ENCODE peak calls at places on chromosomes 1 and 21, in four cellular contexts. One of them, this sample, is unnamed.

GRCh38 chr1:57017201-57017600 is 51.4 kb upstream of the C8B start:
- DNase-seq in CD8-positive, alpha-beta memory T cell: no peak
- DNase-seq in fibroblast of lung: no peak
- DNase-seq in heart left ventricle: no peak
- DNase-seq in this sample: no peak

GRCh38 chr1:212481438-212481767 is 48.7 kb downstream of the NENF start:
- DNase-seq in CD8-positive, alpha-beta memory T cell: no peak
- DNase-seq in heart left ventricle: no peak
- DNase-seq in fibroblast of lung: peak; percentile 34
- DNase-seq in this sample: peak; percentile 31

GRCh38 chr1:111907321-111907720 is 82.1 kb downstream of the KCND3 start:
- DNase-seq in fibroblast of lung: no peak
- DNase-seq in CD8-positive, alpha-beta memory T cell: no peak
- DNase-seq in heart left ventricle: no peak
- DNase-seq in this sample: no peak

GRCh38 chr1:41662656-41663437 is 178.4 kb upstream of the EDN2 start:
- DNase-seq in fibroblast of lung: peak; percentile 71
- DNase-seq in heart left ventricle: peak; percentile 41
- DNase-seq in CD8-positive, alpha-beta memory T cell: peak; percentile 47
- DNase-seq in this sample: peak; percentile 64

GRCh38 chr1:65069186-65069585 is 78.8 kb upstream of the AK4 start:
- DNase-seq in fibroblast of lung: no peak
- DNase-seq in CD8-positive, alpha-beta memory T cell: no peak
- DNase-seq in heart left ventricle: no peak
- DNase-seq in this sample: no peak

GRCh38 chr21:34669149-34669879 is 520 bp downstream of the CLIC6 start:
- DNase-seq in fibroblast of lung: no peak
- DNase-seq in heart left ventricle: no peak
- DNase-seq in CD8-positive, alpha-beta memory T cell: no peak
- DNase-seq in this sample: no peak

GRCh38 chr1:26694185-26694572 is 1.6 kb upstream of the ARID1A start:
- DNase-seq in fibroblast of lung: no peak
- DNase-seq in heart left ventricle: no peak
- DNase-seq in CD8-positive, alpha-beta memory T cell: no peak
- DNase-seq in this sample: no peak

GRCh38 chr1:167317463-167317862 is 96.8 kb downstream of the POU2F1 start:
- DNase-seq in heart left ventricle: no peak
- DNase-seq in fibroblast of lung: no peak
- DNase-seq in CD8-positive, alpha-beta memory T cell: no peak
- DNase-seq in this sample: no peak

GRCh38 chr1:226408285-226409184 is 642 bp upstream of the PARP1 start:
- DNase-seq in fibroblast of lung: no peak
- DNase-seq in CD8-positive, alpha-beta memory T cell: no peak
- DNase-seq in heart left ventricle: peak; percentile 23
- DNase-seq in this sample: no peak

GRCh38 chr1:84020151-84020550 is 21.2 kb upstream of the TTLL7 start:
- DNase-seq in heart left ventricle: no peak
- DNase-seq in CD8-positive, alpha-beta memory T cell: no peak
- DNase-seq in fibroblast of lung: no peak
- DNase-seq in this sample: no peak

GRCh38 chr1:183554577-183554976 is 35.7 kb downstream of the NCF2 start:
- DNase-seq in fibroblast of lung: no peak
- DNase-seq in heart left ventricle: no peak
- DNase-seq in CD8-positive, alpha-beta memory T cell: no peak
- DNase-seq in this sample: no peak

GRCh38 chr1:111851552-111851951 is 95.9 kb downstream of the DDX20 start:
- DNase-seq in CD8-positive, alpha-beta memory T cell: no peak
- DNase-seq in heart left ventricle: no peak
- DNase-seq in fibroblast of lung: no peak
- DNase-seq in this sample: no peak

GRCh38 chr1:230598745-230599144 is 43.5 kb upstream of the COG2 start:
- DNase-seq in fibroblast of lung: no peak
- DNase-seq in heart left ventricle: no peak
- DNase-seq in CD8-positive, alpha-beta memory T cell: no peak
- DNase-seq in this sample: no peak

GRCh38 chr21:32915099-32915498 is 110.6 kb upstream of the OLIG2 start:
- DNase-seq in CD8-positive, alpha-beta memory T cell: no peak
- DNase-seq in fibroblast of lung: no peak
- DNase-seq in heart left ventricle: no peak
- DNase-seq in this sample: no peak

GRCh38 chr21:14711287-14711686 is 165.2 kb upstream of the SAMSN1 start:
- DNase-seq in heart left ventricle: no peak
- DNase-seq in fibroblast of lung: no peak
- DNase-seq in CD8-positive, alpha-beta memory T cell: no peak
- DNase-seq in this sample: no peak

GRCh38 chr1:29474274-29474824 is 238.0 kb downstream of the PTPRU start:
- DNase-seq in fibroblast of lung: no peak
- DNase-seq in heart left ventricle: no peak
- DNase-seq in CD8-positive, alpha-beta memory T cell: no peak
- DNase-seq in this sample: no peak

GRCh38 chr1:170692866-170693575 is 29.1 kb downstream of the PRRX1 start:
- DNase-seq in fibroblast of lung: peak; percentile 87
- DNase-seq in heart left ventricle: no peak
- DNase-seq in CD8-positive, alpha-beta memory T cell: no peak
- DNase-seq in this sample: no peak

GRCh38 chr1:41646186-41646585 is 161.7 kb upstream of the EDN2 start:
- DNase-seq in CD8-positive, alpha-beta memory T cell: no peak
- DNase-seq in heart left ventricle: no peak
- DNase-seq in fibroblast of lung: no peak
- DNase-seq in this sample: no peak

GRCh38 chr1:151935154-151935553 is 25.8 kb upstream of the THEM4 start:
- DNase-seq in fibroblast of lung: no peak
- DNase-seq in CD8-positive, alpha-beta memory T cell: no peak
- DNase-seq in heart left ventricle: no peak
- DNase-seq in this sample: no peak

GRCh38 chr1:176994926-176995596 is 169.5 kb downstream of the ASTN1 start:
- DNase-seq in fibroblast of lung: no peak
- DNase-seq in heart left ventricle: no peak
- DNase-seq in CD8-positive, alpha-beta memory T cell: no peak
- DNase-seq in this sample: no peak

GRCh38 chr1:82171955-82172354 is 371.2 kb downstream of the ADGRL2 start:
- DNase-seq in fibroblast of lung: no peak
- DNase-seq in heart left ventricle: no peak
- DNase-seq in CD8-positive, alpha-beta memory T cell: no peak
- DNase-seq in this sample: no peak

GRCh38 chr1:40462956-40463590 is 12.8 kb downstream of the ZFP69B start:
- DNase-seq in heart left ventricle: no peak
- DNase-seq in fibroblast of lung: peak; percentile 16
- DNase-seq in CD8-positive, alpha-beta memory T cell: no peak
- DNase-seq in this sample: no peak

DNA sequence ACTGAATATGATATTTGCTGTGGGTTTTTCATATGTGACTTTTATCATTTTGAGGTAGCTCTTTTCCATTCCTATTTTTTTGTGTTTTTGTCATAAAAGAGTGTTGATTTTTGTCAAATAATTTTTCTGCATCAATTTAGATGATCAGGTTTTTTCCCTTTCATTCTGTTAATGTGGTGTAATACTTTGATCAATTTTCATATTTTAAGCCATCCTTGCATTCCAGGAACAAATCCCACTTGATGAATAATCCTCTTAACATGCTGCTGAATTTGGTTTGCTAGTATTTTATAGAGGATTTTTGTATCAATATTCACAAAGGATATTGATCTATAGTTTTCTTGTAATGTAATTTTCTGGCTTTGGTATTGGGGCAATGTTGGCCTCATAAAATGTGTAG is 25.5 kb upstream of the C1orf53 start:
- DNase-seq in fibroblast of lung: no peak
- DNase-seq in CD8-positive, alpha-beta memory T cell: no peak
- DNase-seq in heart left ventricle: no peak
- DNase-seq in this sample: no peak
- H3K4me1 ChIP-seq in fibroblast of lung: no peaks in the 10 kb centered on the region
- H3K4me1 ChIP-seq in CD8-positive, alpha-beta memory T cell: no peaks in the 10 kb centered on the region
- H3K4me1 ChIP-seq in heart left ventricle: no peaks in the 10 kb centered on the region
- H3K4me1 ChIP-seq in this sample: no peaks in the 10 kb centered on the region

GRCh38 chr1:62068302-62068936 is 126.2 kb upstream of the L1TD1 start:
- DNase-seq in fibroblast of lung: no peak
- DNase-seq in CD8-positive, alpha-beta memory T cell: no peak
- DNase-seq in heart left ventricle: peak; percentile 21
- DNase-seq in this sample: no peak
- H3K27ac ChIP-seq in fibroblast of lung: no peak overlapping the region
- H3K27ac ChIP-seq in CD8-positive, alpha-beta memory T cell: no peak overlapping the region
- H3K27ac ChIP-seq in heart left ventricle: peak overlapping the region; percentile 69
- H3K27ac ChIP-seq in this sample: peak overlapping the region; percentile 71

GRCh38 chr1:207031016-207031415 is 1.5 kb downstream of the C1orf116 start:
- DNase-seq in fibroblast of lung: no peak
- DNase-seq in CD8-positive, alpha-beta memory T cell: no peak
- DNase-seq in heart left ventricle: no peak
- DNase-seq in this sample: no peak

GRCh38 chr1:207032528-207033017 is at the start of gene C1orf116:
- DNase-seq in CD8-positive, alpha-beta memory T cell: no peak
- DNase-seq in heart left ventricle: no peak
- DNase-seq in fibroblast of lung: no peak
- DNase-seq in this sample: no peak

GRCh38 chr1:207033302-207033701 is 746 bp upstream of the C1orf116 start:
- DNase-seq in CD8-positive, alpha-beta memory T cell: no peak
- DNase-seq in heart left ventricle: no peak
- DNase-seq in fibroblast of lung: no peak
- DNase-seq in this sample: no peak

GRCh38 chr1:207030522-207031009 is 2.0 kb downstream of the C1orf116 start:
- DNase-seq in CD8-positive, alpha-beta memory T cell: no peak
- DNase-seq in heart left ventricle: no peak
- DNase-seq in fibroblast of lung: no peak
- DNase-seq in this sample: no peak

GRCh38 chr1:207031632-207032258 is 811 bp downstream of the C1orf116 start:
- DNase-seq in CD8-positive, alpha-beta memory T cell: no peak
- DNase-seq in fibroblast of lung: no peak
- DNase-seq in heart left ventricle: no peak
- DNase-seq in this sample: no peak
- H3K4me3 ChIP-seq in CD8-positive, alpha-beta memory T cell: no peak overlapping the region
- H3K4me3 ChIP-seq in fibroblast of lung: no peak overlapping the region
- H3K4me3 ChIP-seq in heart left ventricle: no peak overlapping the region
- H3K4me3 ChIP-seq in this sample: no peak overlapping the region

GRCh38 chr1:8699679-8700078 is 117.8 kb downstream of the RERE start:
- DNase-seq in CD8-positive, alpha-beta memory T cell: no peak
- DNase-seq in fibroblast of lung: no peak
- DNase-seq in heart left ventricle: no peak
- DNase-seq in this sample: no peak
- H3K4me1 ChIP-seq in CD8-positive, alpha-beta memory T cell: peaks cover 27% of the 10 kb centered on the region
- H3K4me1 ChIP-seq in fibroblast of lung: peaks cover 3% of the 10 kb centered on the region
- H3K4me1 ChIP-seq in heart left ventricle: peaks cover 25% of the 10 kb centered on the region
- H3K4me1 ChIP-seq in this sample: peaks cover 15% of the 10 kb centered on the region

DNA sequence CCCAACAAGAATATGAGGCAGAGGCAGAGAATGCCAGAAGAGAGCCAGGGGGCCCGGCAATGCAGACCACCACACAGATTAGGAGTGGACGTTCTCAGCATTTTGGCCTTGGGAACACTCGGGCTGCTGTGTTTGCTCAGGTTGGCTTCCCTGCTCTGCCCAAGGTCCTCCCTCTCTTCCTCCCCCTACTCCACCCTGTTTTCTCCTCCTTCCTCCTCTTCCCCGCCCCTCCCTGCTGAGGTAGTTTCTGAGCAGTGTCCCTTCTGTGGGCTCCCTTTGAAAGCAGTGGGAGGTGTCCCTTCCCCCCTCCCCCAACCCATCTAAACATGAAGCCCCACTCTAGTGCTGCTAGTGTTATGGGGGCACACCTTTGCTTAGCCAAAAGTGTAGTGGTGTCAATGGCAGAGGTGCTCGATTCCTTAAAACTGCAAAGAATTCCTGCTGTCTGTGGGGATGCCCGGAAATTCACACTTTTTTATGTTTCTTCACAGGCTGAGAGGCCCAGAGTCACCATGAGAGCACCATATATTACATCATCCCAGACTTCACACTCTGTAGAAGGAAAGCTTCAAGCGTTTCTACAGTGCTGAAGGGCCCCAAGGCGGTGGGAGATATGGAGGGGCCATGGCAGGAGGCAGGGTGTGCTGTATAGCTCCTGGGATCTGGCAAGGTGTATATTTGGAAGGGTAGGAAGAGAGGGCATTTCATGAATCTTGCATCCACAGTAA is at the start of gene HHIPL2:
- DNase-seq in heart left ventricle: no peak
- DNase-seq in fibroblast of lung: no peak
- DNase-seq in CD8-positive, alpha-beta memory T cell: no peak
- DNase-seq in this sample: no peak
- H3K27ac ChIP-seq in heart left ventricle: no peak within 1 kb of the TSS
- H3K27ac ChIP-seq in fibroblast of lung: peak within 1 kb of the TSS; percentile 47
- H3K27ac ChIP-seq in CD8-positive, alpha-beta memory T cell: no peak within 1 kb of the TSS
- H3K27ac ChIP-seq in this sample: no peak within 1 kb of the TSS

GRCh38 chr21:41951876-41952567 is 1.8 kb downstream of the C2CD2 start:
- DNase-seq in heart left ventricle: no peak
- DNase-seq in CD8-positive, alpha-beta memory T cell: no peak
- DNase-seq in fibroblast of lung: no peak
- DNase-seq in this sample: no peak
- H3K4me3 ChIP-seq in heart left ventricle: peak overlapping the region; percentile 72
- H3K4me3 ChIP-seq in CD8-positive, alpha-beta memory T cell: no peak overlapping the region
- H3K4me3 ChIP-seq in fibroblast of lung: peak overlapping the region; percentile 78
- H3K4me3 ChIP-seq in this sample: peak overlapping the region; percentile 96

GRCh38 chr1:204921855-204922516 is 51.3 kb downstream of the NFASC start:
- DNase-seq in CD8-positive, alpha-beta memory T cell: no peak
- DNase-seq in fibroblast of lung: no peak
- DNase-seq in heart left ventricle: no peak
- DNase-seq in this sample: no peak

GRCh38 chr1:204924013-204924759 is 53.5 kb downstream of the NFASC start:
- DNase-seq in heart left ventricle: no peak
- DNase-seq in CD8-positive, alpha-beta memory T cell: no peak
- DNase-seq in fibroblast of lung: no peak
- DNase-seq in this sample: no peak

GRCh38 chr1:204920967-204921366 is 50.3 kb downstream of the NFASC start:
- DNase-seq in CD8-positive, alpha-beta memory T cell: no peak
- DNase-seq in heart left ventricle: no peak
- DNase-seq in fibroblast of lung: no peak
- DNase-seq in this sample: no peak

GRCh38 chr1:204923626-204924012 is 53.0 kb downstream of the NFASC start:
- DNase-seq in CD8-positive, alpha-beta memory T cell: no peak
- DNase-seq in heart left ventricle: no peak
- DNase-seq in fibroblast of lung: no peak
- DNase-seq in this sample: no peak

GRCh38 chr1:204923209-204923608 is 52.5 kb downstream of the NFASC start:
- DNase-seq in fibroblast of lung: no peak
- DNase-seq in CD8-positive, alpha-beta memory T cell: no peak
- DNase-seq in heart left ventricle: no peak
- DNase-seq in this sample: no peak
- H3K4me1 ChIP-seq in fibroblast of lung: no peaks in the 10 kb centered on the region
- H3K4me1 ChIP-seq in CD8-positive, alpha-beta memory T cell: no peaks in the 10 kb centered on the region
- H3K4me1 ChIP-seq in heart left ventricle: no peaks in the 10 kb centered on the region
- H3K4me1 ChIP-seq in this sample: no peaks in the 10 kb centered on the region

This sample was measured in tibial artery.